ENCODE peak calls at places on chromosomes 1 and 21, in eight cellular contexts. E is stimulated activated CD8-positive, alpha-beta memory T cell treated with anti-CD3 and anti-CD28 coated beads, Interleukin-7, amount 100 ng/mL, for 48 hours; L is germinal center; U is T-cell; Q is NCI-H774; G is stimulated activated CD4-positive, alpha-beta T cell treated with anti-CD3 and anti-CD28 coated beads, Interleukin-1b, Interleukin-23, amount 100 ng/mL, for 4 hours; M is Right ventricle myocardium superior; H is hippocampal formation. J is an unnamed sample.

GRCh38 chr1:98327151-98327918 is 334.2 kb upstream of the SNX7 start:
- DNase-seq in M (no peak), U (no peak), L (no peak), Q (no peak), E (no peak), G (no peak), H (no peak), J (no peak)

GRCh38 chr1:200556005-200556404 is 64.5 kb downstream of the KIF14 start:
- DNase-seq in Q (no peak), U (no peak), G (no peak), L (no peak), E (no peak), H (no peak), M (no peak), J (no peak)

GRCh38 chr1:51969038-51969705 is 21.3 kb downstream of the RAB3B start:
- DNase-seq in U (no peak), E (no peak), H (no peak), G (no peak), M (no peak), L (no peak), Q (no peak), J (no peak)

GRCh38 chr1:229148041-229148671 is 122.8 kb upstream of the RAB4A start:
- DNase-seq in H (no peak), U (no peak), M (peak; percentile 57), Q (peak; percentile 54), L (no peak), E (no peak), G (no peak), J (peak; percentile 34)

GRCh38 chr1:173489149-173489600 is 12.0 kb downstream of the PRDX6 start:
- DNase-seq in H (no peak), U (no peak), G (no peak), Q (no peak), M (no peak), L (no peak), E (no peak), J (no peak)

GRCh38 chr21:19607983-19608668 is 1204.5 kb upstream of the TMPRSS15 start:
- DNase-seq in E (no peak), H (no peak), U (no peak), L (no peak), Q (no peak), M (no peak), G (no peak), J (no peak)

GRCh38 chr21:37561941-37562919 is 195.7 kb downstream of the DYRK1A start:
- DNase-seq in E (no peak), M (no peak), G (no peak), U (no peak), Q (no peak), H (no peak), L (no peak), J (no peak)

GRCh38 chr1:11429226-11429625 is 49.7 kb upstream of the DISP3 start:
- DNase-seq in E (no peak), M (no peak), Q (no peak), H (no peak), U (no peak), L (no peak), G (no peak), J (no peak)

GRCh38 chr1:212858461-212859265 is 588 bp downstream of the FLVCR1 start:
- DNase-seq in M (peak; percentile 46), G (no peak), U (peak; percentile 4), Q (peak; percentile 5), E (no peak), H (no peak), L (peak; percentile 18), J (no peak)

GRCh38 chr1:223713546-223714420 is 1.4 kb downstream of the CAPN2 start:
- DNase-seq in M (no peak), G (no peak), L (no peak), E (no peak), H (no peak), Q (no peak), U (no peak), J (no peak)

GRCh38 chr21:41045534-41046268 is 122.3 kb upstream of the BACE2 start:
- DNase-seq in M (no peak), U (no peak), Q (peak; percentile 60), E (no peak), L (no peak), G (no peak), H (no peak), J (peak; percentile 90)

GRCh38 chr1:201633297-201633696 is 94.4 kb downstream of the NAV1 start:
- DNase-seq in G (no peak), U (no peak), Q (no peak), E (no peak), L (no peak), M (peak; percentile 55), H (no peak), J (no peak)

GRCh38 chr21:41585199-41585994 is 77.4 kb upstream of the TMPRSS2 start:
- DNase-seq in U (no peak), L (no peak), M (no peak), Q (no peak), E (no peak), G (no peak), H (no peak), J (no peak)

GRCh38 chr1:171460018-171460585 is 25.2 kb upstream of the PRRC2C start:
- DNase-seq in M (no peak), Q (no peak), L (no peak), H (no peak), E (no peak), U (no peak), G (no peak), J (no peak)

GRCh38 chr1:182709225-182709764 is 24.9 kb upstream of the RGS8 start:
- DNase-seq in E (no peak), L (no peak), H (no peak), G (no peak), Q (no peak), M (no peak), U (no peak), J (no peak)

GRCh38 chr1:28737245-28738137 is 751 bp downstream of the YTHDF2 start:
- DNase-seq in Q (peak; percentile 7), H (no peak), U (peak; percentile 24), M (peak; percentile 50), E (peak; percentile 33), L (peak; percentile 73), G (peak; percentile 23), J (peak; percentile 78)

GRCh38 chr21:45427331-45428271 is 22.6 kb downstream of the COL18A1 start:
- DNase-seq in Q (no peak), M (no peak), U (no peak), E (no peak), H (no peak), G (no peak), L (no peak), J (no peak)

GRCh38 chr1:30232288-30232899 is 491.0 kb downstream of the MATN1 start:
- DNase-seq in Q (no peak), G (no peak), L (peak; percentile 28), U (no peak), M (no peak), E (no peak), H (no peak), J (peak; percentile 13)

GRCh38 chr1:19425643-19426245 is 59.6 kb downstream of the CAPZB start:
- DNase-seq in M (no peak), Q (peak; percentile 20), G (no peak), E (no peak), U (no peak), H (no peak), L (no peak), J (peak; percentile 16)

GRCh38 chr1:206797534-206798383 is 25.5 kb upstream of the IL10 start:
- DNase-seq in U (no peak), G (no peak), M (no peak), L (peak; percentile 57), H (no peak), E (no peak), Q (no peak), J (no peak)

GRCh38 chr1:226568077-226568831 is 19.7 kb downstream of the STUM start:
- DNase-seq in Q (no peak), H (no peak), U (no peak), E (no peak), G (no peak), L (no peak), M (peak; percentile 50), J (no peak)

GRCh38 chr1:50447961-50448360 is 24.7 kb upstream of the DMRTA2 start:
- DNase-seq in G (no peak), E (no peak), U (no peak), M (no peak), H (no peak), L (no peak), Q (no peak), J (no peak)

GRCh38 chr1:158374864-158375263 is 21.2 kb downstream of the CD1E start:
- DNase-seq in L (no peak), E (no peak), H (no peak), G (no peak), M (no peak), U (no peak), Q (no peak), J (no peak)

GRCh38 chr1:9846611-9847171 is 22.9 kb upstream of the CLSTN1 start:
- DNase-seq in Q (no peak), U (no peak), L (no peak), G (no peak), M (peak; percentile 20), H (no peak), E (no peak), J (no peak)

GRCh38 chr21:42626171-42626570 is 27.2 kb upstream of the PDE9A start:
- DNase-seq in G (no peak), Q (no peak), U (no peak), E (no peak), M (no peak), H (no peak), L (no peak), J (no peak)

GRCh38 chr1:219304227-219305226 is 130.8 kb downstream of the LYPLAL1 start:
- DNase-seq in Q (no peak), E (no peak), L (no peak), G (no peak), H (no peak), U (no peak), M (peak; percentile 52), J (no peak)

GRCh38 chr1:9439074-9439761 is 100.0 kb upstream of the SLC25A33 start:
- DNase-seq in U (no peak), M (peak; percentile 55), G (no peak), Q (no peak), H (no peak), L (no peak), E (no peak), J (no peak)

GRCh38 chr1:245166471-245166885 is 11.7 kb downstream of the KIF26B start:
- DNase-seq in H (no peak), M (no peak), E (no peak), Q (no peak), L (no peak), U (no peak), G (no peak), J (no peak)

GRCh38 chr1:154352581-154353459 is 27.5 kb downstream of the ATP8B2 start:
- DNase-seq in M (peak; percentile 63), H (peak; percentile 20), G (peak; percentile 32), U (peak; percentile 24), E (no peak), Q (peak; percentile 4), L (peak; percentile 6), J (peak; percentile 43)

GRCh38 chr1:19273106-19273843 is 15.3 kb downstream of the AKR7A3 start:
- DNase-seq in L (no peak), U (no peak), E (no peak), M (no peak), G (no peak), H (no peak), Q (no peak), J (no peak)

GRCh38 chr1:36096500-36097412 is 8.1 kb downstream of the ADPRS start:
- DNase-seq in G (no peak), E (no peak), M (no peak), H (no peak), U (no peak), L (no peak), Q (no peak), J (no peak)

GRCh38 chr1:30749691-30750583 is 7.6 kb downstream of the LAPTM5 start:
- DNase-seq in M (no peak), U (peak; percentile 69), L (peak; percentile 76), G (no peak), Q (no peak), H (no peak), E (no peak), J (no peak)

GRCh38 chr1:172421974-172422604 is 1.6 kb downstream of the C1orf105 start:
- DNase-seq in G (no peak), E (no peak), L (no peak), M (peak; percentile 51), U (no peak), Q (no peak), H (peak; percentile 52), J (no peak)

GRCh38 chr21:38831526-38832467 is 26.1 kb downstream of the ETS2 start:
- DNase-seq in U (no peak), M (peak; percentile 60), L (peak; percentile 77), H (peak; percentile 5), G (peak; percentile 5), Q (no peak), E (no peak), J (no peak)